ENCODE peak calls at places on chromosomes 12 and 14, in five cellular contexts. Z, A, I, E and X are unnamed samples.

GRCh38 chr12:121536929-121537813 is 43.7 kb downstream of the KDM2B start:
- DNase-seq in I (no peak), Z (peak; percentile 77), A (peak; percentile 87), E (peak; percentile 88), X (peak; percentile 94)

GRCh38 chr12:40327506-40327905 is 102.7 kb downstream of the LRRK2 start:
- DNase-seq in E (no peak), Z (no peak), A (no peak), I (no peak), X (no peak)

GRCh38 chr14:32938719-32939253 is at the start of gene NPAS3:
- DNase-seq in A (peak; percentile 35), E (peak; percentile 71), I (no peak), Z (no peak), X (no peak)

GRCh38 chr12:108757842-108758241 is 26.5 kb upstream of the CORO1C start:
- DNase-seq in E (no peak), I (no peak), A (no peak), Z (no peak), X (no peak)

GRCh38 chr12:57630891-57631433 is 2.0 kb downstream of the B4GALNT1 start:
- DNase-seq in I (no peak), Z (no peak), E (peak; percentile 22), A (no peak), X (no peak)

GRCh38 chr12:54650409-54650808 is 2.2 kb upstream of the DCD start:
- DNase-seq in Z (no peak), A (no peak), I (no peak), E (no peak), X (no peak)

GRCh38 chr12:72081787-72082186 is 143.1 kb downstream of the TPH2 start:
- DNase-seq in Z (no peak), I (no peak), A (peak; percentile 17), E (no peak), X (no peak)

GRCh38 chr12:50188280-50188781 is 21.2 kb upstream of the CERS5 start:
- DNase-seq in Z (peak; percentile 67), I (no peak), A (peak; percentile 55), E (no peak), X (no peak)

GRCh38 chr14:58785741-58786140 is 148.0 kb downstream of the DACT1 start:
- DNase-seq in A (no peak), I (no peak), E (no peak), Z (no peak), X (no peak)

GRCh38 chr14:103862393-103862782 is 15.0 kb upstream of the PPP1R13B start:
- DNase-seq in Z (no peak), E (no peak), I (no peak), A (no peak), X (no peak)

GRCh38 chr12:109124878-109125648 is 8.7 kb downstream of the ACACB start:
- DNase-seq in Z (no peak), E (no peak), I (no peak), A (no peak), X (no peak)

GRCh38 chr14:60512952-60513554 is 4.1 kb downstream of the SIX6 start:
- DNase-seq in E (no peak), Z (no peak), I (no peak), A (no peak), X (no peak)

GRCh38 chr14:75881986-75882385 is 99.8 kb downstream of the TGFB3 start:
- DNase-seq in E (no peak), A (no peak), I (no peak), Z (peak; percentile 52), X (no peak)

GRCh38 chr12:57803317-57803893 is 15.1 kb downstream of the AVIL start:
- DNase-seq in A (peak; percentile 64), E (peak; percentile 68), I (no peak), Z (peak; percentile 42), X (peak; percentile 53)

GRCh38 chr12:101230547-101230946 is 20.5 kb upstream of the SLC5A8 start:
- DNase-seq in Z (peak; percentile 65), A (no peak), I (peak; percentile 54), E (no peak), X (no peak)

GRCh38 chr12:7206691-7207090 is 17.2 kb downstream of the PEX5 start:
- DNase-seq in Z (no peak), A (no peak), I (no peak), E (no peak), X (peak; percentile 58)

GRCh38 chr14:102594514-102595175 is 2.2 kb downstream of the RCOR1 start:
- DNase-seq in E (peak; percentile 75), I (no peak), A (peak; percentile 80), Z (peak; percentile 69), X (peak; percentile 96)

GRCh38 chr14:89383171-89383845 is 33.7 kb downstream of the FOXN3 start:
- DNase-seq in A (no peak), E (no peak), I (no peak), Z (no peak), X (no peak)

GRCh38 chr14:49946320-49947141 is 53.6 kb downstream of the ARF6 start:
- DNase-seq in Z (peak; percentile 68), E (peak; percentile 63), A (peak; percentile 72), I (no peak), X (no peak)

GRCh38 chr12:9134981-9135628 is 19.4 kb upstream of the A2M start:
- DNase-seq in A (no peak), Z (peak; percentile 3), I (no peak), E (no peak), X (peak; percentile 73)

GRCh38 chr14:22460461-22461195 is 128.4 kb downstream of the DAD1 start:
- DNase-seq in I (no peak), E (no peak), Z (peak; percentile 6), A (no peak), X (no peak)

GRCh38 chr12:101857043-101857558 is 20.3 kb upstream of the DRAM1 start:
- DNase-seq in E (no peak), A (peak; percentile 18), Z (peak; percentile 81), I (no peak), X (no peak)

GRCh38 chr12:122227341-122227740 is 1.5 kb upstream of the DIABLO start:
- DNase-seq in A (no peak), I (no peak), E (peak; percentile 64), Z (no peak), X (no peak)

GRCh38 chr14:65336191-65336591 is 76.3 kb upstream of the FUT8 start:
- DNase-seq in Z (peak; percentile 73), A (peak; percentile 35), E (no peak), I (no peak), X (no peak)

GRCh38 chr12:53515291-53515680 is 8.0 kb upstream of the NPFF start:
- DNase-seq in Z (no peak), A (no peak), I (no peak), E (no peak), X (no peak)

GRCh38 chr12:34402228-34402898 is 380.1 kb downstream of the ALG10 start:
- DNase-seq in I (no peak), E (no peak), Z (no peak), A (peak; percentile 3), X (no peak)

GRCh38 chr12:58066296-58066695 is 124.9 kb downstream of the ATP23 start:
- DNase-seq in Z (no peak), A (peak; percentile 27), I (no peak), E (no peak), X (no peak)

GRCh38 chr12:124946440-124946793 is 32.0 kb upstream of the UBC start:
- DNase-seq in Z (no peak), A (no peak), E (no peak), I (no peak), X (no peak)

GRCh38 chr12:45407188-45407850 is 191.4 kb downstream of the ANO6 start:
- DNase-seq in A (peak; percentile 23), I (no peak), Z (peak; percentile 83), E (no peak), X (no peak)

GRCh38 chr14:62001988-62002387 is 239.8 kb downstream of the SNAPC1 start:
- DNase-seq in I (no peak), A (no peak), E (no peak), Z (no peak), X (no peak)

GRCh38 chr12:130345292-130345691 is 7.6 kb downstream of the PIWIL1 start:
- DNase-seq in A (no peak), Z (no peak), E (no peak), I (no peak), X (peak; percentile 4)

GRCh38 chr12:98861232-98861631 is 216.1 kb downstream of the APAF1 start:
- DNase-seq in Z (no peak), I (no peak), E (no peak), A (no peak), X (no peak)

GRCh38 chr12:115611477-115611876 is 666.0 kb downstream of the MED13L start:
- DNase-seq in A (no peak), Z (no peak), I (no peak), E (peak; percentile 70), X (no peak)

GRCh38 chr12:68808388-68809189 is 612 bp downstream of the MDM2 start:
- DNase-seq in I (peak; percentile 99), Z (peak; percentile 93), A (peak; percentile 92), E (peak; percentile 81), X (peak; percentile 78)

GRCh38 chr14:50778757-50779483 is 52.0 kb downstream of the NIN start:
- DNase-seq in E (no peak), Z (peak; percentile 76), I (no peak), A (no peak), X (no peak)

GRCh38 chr12:106140223-106140986 is 1.7 kb upstream of the NUAK1 start:
- DNase-seq in Z (no peak), I (no peak), E (no peak), A (peak; percentile 19), X (no peak)

GRCh38 chr14:41297961-41298690 is 308.6 kb upstream of the LRFN5 start:
- DNase-seq in Z (no peak), E (no peak), A (no peak), I (no peak), X (no peak)

GRCh38 chr14:77708749-77709148 is 846 bp downstream of the SLIRP start:
- DNase-seq in E (no peak), Z (no peak), A (no peak), I (no peak), X (peak; percentile 60)
- H3K27ac ChIP-seq in E (no peak overlapping the region), Z (no peak overlapping the region), A (peak overlapping the region; percentile 70), I (peak overlapping the region; percentile 81), X (peak overlapping the region; percentile 63)

DNA sequence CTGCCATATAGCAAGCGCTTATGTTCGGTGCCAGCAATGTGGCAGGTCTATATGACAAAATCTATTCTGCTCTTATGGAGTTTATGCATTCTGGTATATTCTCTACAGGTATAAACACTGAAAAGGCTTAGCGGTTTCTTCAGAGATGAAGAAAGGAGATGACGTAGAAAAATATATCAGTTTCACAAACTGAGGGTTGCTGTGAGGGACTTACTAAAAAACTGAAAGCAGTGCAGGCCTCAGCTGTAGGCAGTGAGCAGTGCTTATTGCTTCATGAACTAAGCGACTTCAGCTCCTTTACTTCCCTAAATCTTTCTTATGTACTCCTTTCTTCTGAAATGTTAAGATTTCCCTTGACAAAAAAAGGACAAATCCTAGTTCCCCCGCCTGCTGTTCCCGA is 4.5 kb downstream of the DDX47 start:
- DNase-seq in E (no peak), A (no peak), Z (no peak), I (no peak), X (no peak)
- H3K4me1 ChIP-seq in E (peaks cover 27% of the 10 kb centered on the region), A (peaks cover 25% of the 10 kb centered on the region), Z (peaks cover 20% of the 10 kb centered on the region), I (peaks cover 30% of the 10 kb centered on the region), X (peaks cover 20% of the 10 kb centered on the region)

DNA sequence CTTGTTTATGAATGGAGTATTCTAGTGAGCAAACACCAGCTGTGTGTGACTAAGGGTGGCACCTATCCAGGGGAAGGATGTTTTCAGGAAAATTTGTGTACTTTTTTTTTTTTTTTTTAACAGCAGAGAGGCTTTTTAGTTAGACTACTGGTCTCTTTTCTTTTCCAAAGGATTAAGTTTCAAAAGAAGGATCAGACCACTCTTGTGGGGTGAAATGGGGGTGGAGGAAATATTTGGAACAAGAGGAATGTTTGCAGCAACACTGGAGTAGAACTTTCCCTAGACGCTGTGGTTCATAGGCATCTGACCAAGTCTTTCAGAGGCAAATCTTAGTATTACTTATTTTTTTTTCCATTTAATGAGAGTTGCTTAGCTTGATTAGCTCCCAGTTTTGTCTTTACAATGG is 21.1 kb downstream of the NUBPL start:
- DNase-seq in I (no peak), E (no peak), A (no peak), Z (peak; percentile 68), X (no peak)
- H2AFZ ChIP-seq in I (no peak overlapping the region), E (no peak overlapping the region), A (no peak overlapping the region), Z (no peak overlapping the region), X (no peak overlapping the region)

GRCh38 chr12:19375888-19376287 is 63.4 kb upstream of the AEBP2 start:
- DNase-seq in I (no peak), E (no peak), Z (no peak), A (no peak), X (no peak)
- H3K27ac ChIP-seq in I (no peak overlapping the region), E (no peak overlapping the region), Z (no peak overlapping the region), A (no peak overlapping the region), X (no peak overlapping the region)